ENCODE peak calls at places on chromosomes 13 and 19, in ten cellular contexts. U is right cardiac atrium; S is NCI-H2081; D is activated CD4-positive, alpha-beta T cell treated with anti-CD3 and anti-CD28 coated beads, Interleukin-2, amount 10 ng/mL, durations not matched to agents 7 days and 5 days; W is T-cell; V is lung; I is Daoy; N is stimulated activated CD4-positive, alpha-beta T cell treated with anti-CD3 and anti-CD28 coated beads, Interleukin-12 subunit alpha, Interleukin-12 subunit beta, amount 100 ng/mL, for 48 hours; C is activated naive CD4-positive, alpha-beta T cell treated with Interleukin-2 at 50 U/mL for 16 hours; Q is nephron progenitor cell. L is an unnamed sample.

GRCh38 chr13:46211116-46211515 is 612 bp upstream of the LRRC63 start:
- DNase-seq in U (no peak), S (no peak), D (peak; percentile 68), W (peak; percentile 55), V (no peak), I (peak; percentile 4), N (peak; percentile 31), C (peak; percentile 18), Q (no peak), L (peak; percentile 9)

GRCh38 chr13:32087955-32088747 is 56.6 kb downstream of the FRY start:
- DNase-seq in U (no peak), S (no peak), D (no peak), W (no peak), V (no peak), I (no peak), N (no peak), C (no peak), Q (no peak), L (no peak)

GRCh38 chr13:93235258-93236015 is 8.8 kb downstream of the GPC6 start:
- DNase-seq in U (no peak), S (no peak), D (no peak), W (no peak), V (no peak), I (no peak), N (no peak), C (no peak), Q (no peak), L (no peak)

GRCh38 chr19:811007-811434 is 10.7 kb downstream of the PLPPR3 start:
- DNase-seq in U (peak; percentile 48), S (no peak), D (no peak), W (no peak), V (no peak), I (no peak), N (no peak), C (no peak), Q (no peak), L (no peak)

GRCh38 chr13:38042771-38043170 is 173.2 kb upstream of the TRPC4 start:
- DNase-seq in U (no peak), S (no peak), D (no peak), W (no peak), V (no peak), I (no peak), N (no peak), C (no peak), Q (no peak), L (no peak)

GRCh38 chr13:50400930-50401553 is 385.8 kb downstream of the KCNRG start:
- DNase-seq in U (no peak), S (no peak), D (no peak), W (no peak), V (no peak), I (peak; percentile 74), N (no peak), C (no peak), Q (no peak), L (peak; percentile 69)

GRCh38 chr13:100895656-100896055 is 221.1 kb upstream of the TMTC4 start:
- DNase-seq in U (no peak), S (no peak), D (no peak), W (no peak), V (no peak), I (no peak), N (no peak), C (no peak), Q (no peak), L (no peak)

GRCh38 chr13:36850790-36851438 is 31.9 kb downstream of the RFXAP start:
- DNase-seq in U (peak; percentile 46), S (peak; percentile 11), D (peak; percentile 15), W (no peak), V (no peak), I (no peak), N (no peak), C (no peak), Q (peak; percentile 14), L (peak; percentile 53)

GRCh38 chr13:30526612-30527217 is 61.0 kb upstream of the HMGB1 start:
- DNase-seq in U (peak; percentile 26), S (no peak), D (no peak), W (no peak), V (no peak), I (no peak), N (no peak), C (no peak), Q (peak; percentile 6), L (no peak)

GRCh38 chr19:46786236-46787039 is 2.0 kb downstream of the SLC1A5 start:
- DNase-seq in U (peak; percentile 91), S (no peak), D (peak; percentile 87), W (peak; percentile 66), V (peak; percentile 80), I (peak; percentile 89), N (peak; percentile 82), C (peak; percentile 87), Q (peak; percentile 41), L (peak; percentile 80)

GRCh38 chr13:21333186-21333585 is 125.9 kb downstream of the ZDHHC20 start:
- DNase-seq in U (no peak), S (no peak), D (no peak), W (no peak), V (no peak), I (no peak), N (no peak), C (no peak), Q (no peak), L (no peak)

GRCh38 chr19:4130635-4131438 is 6.9 kb upstream of the MAP2K2 start:
- DNase-seq in U (no peak), S (no peak), D (no peak), W (no peak), V (no peak), I (peak; percentile 79), N (no peak), C (no peak), Q (no peak), L (peak; percentile 69)

GRCh38 chr13:89027694-89028306 is 1356.6 kb downstream of the SLITRK5 start:
- DNase-seq in U (no peak), S (no peak), D (no peak), W (no peak), V (no peak), I (no peak), N (no peak), C (no peak), Q (no peak), L (no peak)

GRCh38 chr19:17184381-17184841 is 30.7 kb upstream of the USE1 start:
- DNase-seq in U (no peak), S (no peak), D (peak; percentile 74), W (peak; percentile 61), V (no peak), I (no peak), N (no peak), C (peak; percentile 35), Q (no peak), L (no peak)

GRCh38 chr13:55577847-55578210 is 1562.9 kb upstream of the PRR20A start:
- DNase-seq in U (no peak), S (no peak), D (no peak), W (no peak), V (no peak), I (no peak), N (no peak), C (no peak), Q (no peak), L (no peak)

GRCh38 chr19:18208098-18208951 is 4.5 kb upstream of the RAB3A start:
- DNase-seq in U (peak; percentile 87), S (no peak), D (peak; percentile 54), W (peak; percentile 38), V (no peak), I (peak; percentile 72), N (peak; percentile 53), C (peak; percentile 60), Q (peak; percentile 58), L (peak; percentile 65)

GRCh38 chr19:50300814-50301606 is 28.2 kb downstream of the KCNC3 start:
- DNase-seq in U (no peak), S (no peak), D (no peak), W (no peak), V (no peak), I (peak; percentile 80), N (no peak), C (no peak), Q (no peak), L (no peak)

GRCh38 chr19:17576758-17577532 is 21.5 kb downstream of the COLGALT1 start:
- DNase-seq in U (peak; percentile 74), S (no peak), D (peak; percentile 20), W (no peak), V (peak; percentile 54), I (peak; percentile 43), N (no peak), C (no peak), Q (peak; percentile 97), L (peak; percentile 73)

GRCh38 chr13:84481958-84482357 is 599.7 kb upstream of the SLITRK1 start:
- DNase-seq in U (no peak), S (no peak), D (no peak), W (no peak), V (no peak), I (no peak), N (no peak), C (no peak), Q (no peak), L (no peak)

GRCh38 chr19:6735181-6735891 is 2.0 kb downstream of the GPR108 start:
- DNase-seq in U (peak; percentile 28), S (no peak), D (no peak), W (no peak), V (peak; percentile 28), I (no peak), N (no peak), C (no peak), Q (no peak), L (no peak)

GRCh38 chr13:95552539-95553270 is at the start of gene CLDN10:
- DNase-seq in U (peak; percentile 33), S (no peak), D (no peak), W (no peak), V (no peak), I (no peak), N (no peak), C (no peak), Q (peak; percentile 84), L (no peak)

GRCh38 chr19:10817291-10818038 is 18.5 kb downstream of the TMED1 start:
- DNase-seq in U (peak; percentile 81), S (no peak), D (no peak), W (no peak), V (no peak), I (peak; percentile 93), N (no peak), C (no peak), Q (no peak), L (no peak)

GRCh38 chr19:27775395-27775794 is 1437.6 kb downstream of the UQCRFS1 start:
- DNase-seq in U (no peak), S (no peak), D (no peak), W (no peak), V (no peak), I (no peak), N (no peak), C (no peak), Q (no peak), L (peak; percentile 27)

GRCh38 chr19:40596608-40597328 is 4.4 kb upstream of the LTBP4 start:
- DNase-seq in U (peak; percentile 91), S (no peak), D (no peak), W (no peak), V (peak; percentile 48), I (peak; percentile 82), N (no peak), C (no peak), Q (peak; percentile 75), L (no peak)

GRCh38 chr13:50672025-50672424 is 171.5 kb downstream of the DLEU7 start:
- DNase-seq in U (no peak), S (no peak), D (no peak), W (no peak), V (no peak), I (no peak), N (no peak), C (no peak), Q (no peak), L (no peak)

GRCh38 chr19:3132971-3133792 is 2.7 kb upstream of the GNA15 start:
- DNase-seq in U (no peak), S (peak; percentile 89), D (peak; percentile 78), W (peak; percentile 79), V (no peak), I (peak; percentile 73), N (peak; percentile 76), C (peak; percentile 85), Q (no peak), L (peak; percentile 69)

GRCh38 chr19:47158367-47158791 is 27.7 kb downstream of the SAE1 start:
- DNase-seq in U (peak; percentile 57), S (no peak), D (no peak), W (no peak), V (no peak), I (no peak), N (no peak), C (no peak), Q (no peak), L (no peak)

GRCh38 chr19:14113762-14114414 is 3.7 kb downstream of the PRKACA start:
- DNase-seq in U (peak; percentile 76), S (no peak), D (peak; percentile 45), W (peak; percentile 34), V (peak; percentile 46), I (no peak), N (peak; percentile 50), C (peak; percentile 44), Q (no peak), L (peak; percentile 55)

L was measured in SJCRH30.